ENCODE peak calls at places on chromosomes 11 and 22, in five cellular contexts. C is PC-3, D is AG04450, L is EL, F is T-cell. J is an unnamed sample.

GRCh38 chr11:129610545-129610944 is 205.1 kb upstream of the TMEM45B start:
- DNase-seq in C (no peak), D (no peak), L (no peak), F (no peak), J (no peak)

GRCh38 chr11:63251312-63251711 is 7.9 kb upstream of the SLC22A25 start:
- DNase-seq in C (no peak), D (no peak), L (no peak), F (no peak), J (no peak)

GRCh38 chr11:4211991-4212390 is 117.4 kb downstream of the RRM1 start:
- DNase-seq in C (no peak), D (no peak), L (no peak), F (no peak), J (no peak)

GRCh38 chr11:35178862-35179261 is 39.9 kb downstream of the CD44 start:
- DNase-seq in C (peak), D (no peak), L (no peak), F (no peak), J (peak)

GRCh38 chr11:8810331-8811301 is 100.4 kb upstream of the AKIP1 start:
- DNase-seq in C (peak), D (peak), L (peak), F (no peak), J (peak)

GRCh38 chr11:121829159-121829643 is 286.8 kb downstream of the BLID start:
- DNase-seq in C (peak), D (peak), L (peak), F (no peak), J (peak)

GRCh38 chr11:44611687-44612437 is 46.4 kb downstream of the CD82 start:
- DNase-seq in C (no peak), D (no peak), L (no peak), F (peak), J (no peak)

GRCh38 chr11:132312616-132313210 is 942.3 kb downstream of the NTM start:
- DNase-seq in C (no peak), D (no peak), L (peak), F (no peak), J (peak)

GRCh38 chr22:42327462-42328129 is 57.1 kb upstream of the TCF20 start:
- DNase-seq in C (no peak), D (no peak), L (no peak), F (no peak), J (no peak)

GRCh38 chr11:71062199-71062598 is 190.2 kb downstream of the SHANK2 start:
- DNase-seq in C (no peak), D (no peak), L (no peak), F (no peak), J (no peak)

GRCh38 chr11:2796091-2796490 is 89.5 kb downstream of the CDKN1C start:
- DNase-seq in C (no peak), D (no peak), L (no peak), F (no peak), J (no peak)

GRCh38 chr11:86414032-86414431 is 39.3 kb downstream of the CCDC81 start:
- DNase-seq in C (no peak), D (no peak), L (no peak), F (no peak), J (peak)

GRCh38 chr11:110430267-110431211 is 791 bp downstream of the FDX1 start:
- DNase-seq in C (peak), D (no peak), L (peak), F (peak), J (no peak)

GRCh38 chr11:128246364-128247234 is 340.8 kb downstream of the ETS1 start:
- DNase-seq in C (no peak), D (no peak), L (peak), F (no peak), J (no peak)

GRCh38 chr11:27347949-27348879 is 14.8 kb downstream of the CCDC34 start:
- DNase-seq in C (peak), D (no peak), L (no peak), F (no peak), J (no peak)

GRCh38 chr11:120062561-120062930 is 75.4 kb downstream of the TRIM29 start:
- DNase-seq in C (no peak), D (no peak), L (no peak), F (no peak), J (no peak)